ENCODE peak calls at places on chromosomes 4 and X, in four cellular contexts. N is neuronal stem cell; J is CD4-positive, CD25-positive, alpha-beta regulatory T cell; B is GM23248. S is an unnamed sample.

GRCh38 chr4:60400599-60400998 is 799.5 kb upstream of the ADGRL3 start:
- DNase-seq in N (no peak), J (no peak), B (no peak), S (no peak)

GRCh38 chrX:17521871-17522693 is 147.1 kb downstream of the NHS start:
- DNase-seq in N (no peak), J (no peak), B (peak; percentile 50), S (peak; percentile 61)

GRCh38 chr4:26891867-26892266 is 31.2 kb downstream of the STIM2 start:
- DNase-seq in N (no peak), J (no peak), B (no peak), S (no peak)

GRCh38 chr4:40199999-40200880 is 3.4 kb downstream of the RHOH start:
- DNase-seq in N (no peak), J (peak; percentile 43), B (no peak), S (peak; percentile 50)

GRCh38 chr4:161448550-161449180 is 715.1 kb downstream of the FSTL5 start:
- DNase-seq in N (no peak), J (no peak), B (no peak), S (no peak)

GRCh38 chrX:20224814-20225487 is 41.8 kb downstream of the RPS6KA3 start:
- DNase-seq in N (no peak), J (no peak), B (peak; percentile 59), S (no peak)

GRCh38 chrX:125090046-125090445 is 229.6 kb upstream of the TEX13C start:
- DNase-seq in N (no peak), J (no peak), B (no peak), S (no peak)

GRCh38 chr4:60500860-60501259 is 699.3 kb upstream of the ADGRL3 start:
- DNase-seq in N (no peak), J (no peak), B (no peak), S (peak; percentile 77)

GRCh38 chrX:22800360-22800759 is 199.4 kb upstream of the DDX53 start:
- DNase-seq in N (no peak), J (no peak), B (peak; percentile 88), S (no peak)

GRCh38 chr4:143381171-143382118 is 44.8 kb downstream of the GAB1 start:
- DNase-seq in N (no peak), J (no peak), B (peak; percentile 90), S (peak; percentile 84)

GRCh38 chrX:133661962-133662839 is 246.9 kb upstream of the GPC4 start:
- DNase-seq in N (no peak), J (no peak), B (peak; percentile 79), S (no peak)

GRCh38 chrX:118963159-118963558 is 11.3 kb upstream of the LONRF3 start:
- DNase-seq in N (no peak), J (no peak), B (no peak), S (no peak)

GRCh38 chr4:186979966-186980745 is 256.5 kb upstream of the FAT1 start:
- DNase-seq in N (no peak), J (no peak), B (no peak), S (no peak)

GRCh38 chr4:56531823-56532222 is 26.2 kb downstream of the ARL9 start:
- DNase-seq in N (no peak), J (no peak), B (peak; percentile 18), S (no peak)

GRCh38 chrX:111103246-111103645 is 7.3 kb downstream of the PAK3 start:
- DNase-seq in N (no peak), J (no peak), B (no peak), S (no peak)

GRCh38 chr4:184265566-184266351 is 48.1 kb upstream of the ENPP6 start:
- DNase-seq in N (no peak), J (no peak), B (peak; percentile 56), S (no peak)

GRCh38 chr4:115331241-115331640 is 217.8 kb upstream of the NDST4 start:
- DNase-seq in N (no peak), J (no peak), B (no peak), S (no peak)

GRCh38 chr4:1244081-1244977 is 4.6 kb downstream of the CTBP1 start:
- DNase-seq in N (no peak), J (no peak), B (peak; percentile 28), S (peak; percentile 7)

GRCh38 chr4:75630174-75630931 is at the start of gene CDKL2:
- DNase-seq in N (peak; percentile 74), J (peak; percentile 91), B (peak; percentile 53), S (no peak)

GRCh38 chr4:84857296-84857695 is 109.2 kb downstream of the WDFY3 start:
- DNase-seq in N (no peak), J (no peak), B (no peak), S (no peak)

GRCh38 chrX:108090474-108091265 is 672 bp downstream of the PSMD10 start:
- DNase-seq in N (no peak), J (no peak), B (peak; percentile 62), S (peak; percentile 13)

GRCh38 chr4:152894673-152895072 is 41.5 kb upstream of the FHDC1 start:
- DNase-seq in N (no peak), J (no peak), B (peak; percentile 80), S (no peak)

GRCh38 chr4:92305878-92306520 is 2.2 kb downstream of the GRID2 start:
- DNase-seq in N (no peak), J (no peak), B (no peak), S (peak; percentile 29)

GRCh38 chrX:135596495-135596894 is 76.0 kb downstream of the INTS6L start:
- DNase-seq in N (peak; percentile 2), J (peak; percentile 14), B (peak; percentile 59), S (peak; percentile 88)

GRCh38 chr4:82043081-82043808 is 330.5 kb downstream of the HNRNPD start:
- DNase-seq in N (no peak), J (no peak), B (peak; percentile 2), S (peak; percentile 10)

GRCh38 chrX:42524374-42524773 is 253.6 kb downstream of the PPP1R2C start:
- DNase-seq in N (no peak), J (no peak), B (peak; percentile 52), S (no peak)

GRCh38 chr4:88204882-88205281 is 46.4 kb upstream of the ABCG2 start:
- DNase-seq in N (no peak), J (no peak), B (no peak), S (no peak)

GRCh38 chrX:53256446-53257041 is 24.8 kb downstream of the IQSEC2 start:
- DNase-seq in N (no peak), J (no peak), B (no peak), S (no peak)

GRCh38 chrX:8987672-8988250 is 46.2 kb downstream of the FAM9B start:
- DNase-seq in N (no peak), J (peak; percentile 18), B (no peak), S (no peak)

GRCh38 chr4:991451-992296 is 1.5 kb downstream of the SLC26A1 start:
- DNase-seq in N (no peak), J (no peak), B (no peak), S (no peak)

GRCh38 chrX:35166023-35166422 is 223.4 kb downstream of the FAM47B start:
- DNase-seq in N (peak; percentile 1), J (no peak), B (no peak), S (no peak)

GRCh38 chrX:46208225-46208854 is 336.9 kb downstream of the ZNF674 start:
- DNase-seq in N (no peak), J (no peak), B (peak; percentile 58), S (no peak)

GRCh38 chrX:23559975-23560374 is 107.3 kb upstream of the PRDX4 start:
- DNase-seq in N (no peak), J (no peak), B (no peak), S (no peak)

GRCh38 chr4:150002561-150002960 is 75.7 kb upstream of the DCLK2 start:
- DNase-seq in N (no peak), J (no peak), B (no peak), S (no peak)

GRCh38 chr4:77695769-77696168 is 90.1 kb downstream of the CXCL13 start:
- DNase-seq in N (no peak), J (no peak), B (peak; percentile 96), S (no peak)

GRCh38 chr4:173878701-173879100 is 348.7 kb upstream of the HAND2 start:
- DNase-seq in N (no peak), J (no peak), B (peak; percentile 39), S (no peak)

GRCh38 chrX:19707472-19707871 is 179.9 kb downstream of the SH3KBP1 start:
- DNase-seq in N (no peak), J (no peak), B (no peak), S (no peak)

GRCh38 chr4:1449475-1449832 is 43.2 kb upstream of the NKX1-1 start:
- DNase-seq in N (no peak), J (no peak), B (no peak), S (no peak)

GRCh38 chrX:101658661-101659477 is 781 bp downstream of the ARMCX2 start:
- DNase-seq in N (peak; percentile 41), J (peak; percentile 39), B (peak; percentile 76), S (no peak)

GRCh38 chr4:7906171-7906581 is 33.5 kb downstream of the AFAP1 start:
- DNase-seq in N (no peak), J (no peak), B (peak; percentile 55), S (no peak)
- H3K4me1 ChIP-seq in N (peaks cover 45% of the 10 kb centered on the region), J (no peaks in the 10 kb centered on the region), B (peaks cover 85% of the 10 kb centered on the region), S (peaks cover 75% of the 10 kb centered on the region)

GRCh38 chr4:8547912-8548730 is 32.1 kb upstream of the GPR78 start:
- DNase-seq in N (no peak), J (no peak), B (no peak), S (no peak)

GRCh38 chr4:8550691-8551090 is 29.5 kb upstream of the GPR78 start:
- DNase-seq in N (no peak), J (no peak), B (no peak), S (no peak)

GRCh38 chr4:8549352-8549931 is 30.8 kb upstream of the GPR78 start:
- DNase-seq in N (no peak), J (no peak), B (no peak), S (no peak)

GRCh38 chr4:8547108-8547911 is 32.9 kb upstream of the GPR78 start:
- DNase-seq in N (peak; percentile 17), J (no peak), B (peak; percentile 88), S (no peak)

GRCh38 chr4:8548731-8549351 is 31.4 kb upstream of the GPR78 start:
- DNase-seq in N (no peak), J (no peak), B (no peak), S (no peak)
- H3K9me3 ChIP-seq in N (no peaks in the 10 kb centered on the region), J (no peaks in the 10 kb centered on the region), B (no peaks in the 10 kb centered on the region), S (no peaks in the 10 kb centered on the region)

GRCh38 chrX:2967998-2968909 is 38.1 kb upstream of the ARSH start:
- DNase-seq in N (no peak), J (no peak), B (peak; percentile 66), S (no peak)

GRCh38 chrX:2969021-2969420 is 37.3 kb upstream of the ARSH start:
- DNase-seq in N (no peak), J (no peak), B (no peak), S (no peak)

GRCh38 chrX:2965965-2966364 is 36.8 kb upstream of the ARSD start:
- DNase-seq in N (no peak), J (no peak), B (no peak), S (no peak)

GRCh38 chrX:2967012-2967411 is 37.9 kb upstream of the ARSD start:
- DNase-seq in N (no peak), J (no peak), B (no peak), S (no peak)

GRCh38 chrX:2967584-2967983 is 38.4 kb upstream of the ARSD start:
- DNase-seq in N (no peak), J (no peak), B (peak; percentile 10), S (no peak)
- H3K4me3 ChIP-seq in N (no peak overlapping the region), J (no peak overlapping the region), B (peak overlapping the region; percentile 70), S (no peak overlapping the region)

GRCh38 chr4:55176497-55176896 is 51.1 kb upstream of the KDR start:
- DNase-seq in N (no peak), J (no peak), B (no peak), S (no peak)

GRCh38 chr4:55170462-55170861 is 45.1 kb upstream of the KDR start:
- DNase-seq in N (no peak), J (no peak), B (no peak), S (no peak)

GRCh38 chr4:55172694-55173287 is 47.4 kb upstream of the KDR start:
- DNase-seq in N (no peak), J (no peak), B (peak; percentile 13), S (no peak)

GRCh38 chr4:55175779-55176231 is 50.4 kb upstream of the KDR start:
- DNase-seq in N (no peak), J (no peak), B (peak; percentile 84), S (no peak)

GRCh38 chr4:55173580-55173979 is 48.2 kb upstream of the KDR start:
- DNase-seq in N (no peak), J (no peak), B (peak; percentile 83), S (no peak)
- H3K4me1 ChIP-seq in N (peaks cover 17% of the 10 kb centered on the region), J (no peaks in the 10 kb centered on the region), B (peaks cover 40% of the 10 kb centered on the region), S (peaks cover 17% of the 10 kb centered on the region)